ENCODE peak calls at places on chromosome 22, in five cellular contexts. One of them, this sample, is unnamed.

GRCh38 chr22:46596819-46597218 is 23.4 kb upstream of the GRAMD4 start:
- DNase-seq in heart left ventricle: no peak
- DNase-seq in neural crest cell: no peak
- DNase-seq in lower lobe of right lung: peak
- DNase-seq in HepG2: no peak
- DNase-seq in this sample: no peak

GRCh38 chr22:38172489-38173155 is 9.0 kb downstream of the PLA2G6 start:
- DNase-seq in heart left ventricle: peak
- DNase-seq in neural crest cell: no peak
- DNase-seq in lower lobe of right lung: peak
- DNase-seq in HepG2: peak
- DNase-seq in this sample: no peak

GRCh38 chr22:38267086-38267485 is 5.7 kb downstream of the TMEM184B start:
- DNase-seq in heart left ventricle: no peak
- DNase-seq in neural crest cell: no peak
- DNase-seq in lower lobe of right lung: no peak
- DNase-seq in HepG2: no peak
- DNase-seq in this sample: no peak

GRCh38 chr22:39634530-39635399 is 64.2 kb downstream of the CACNA1I start:
- DNase-seq in heart left ventricle: no peak
- DNase-seq in neural crest cell: no peak
- DNase-seq in lower lobe of right lung: no peak
- DNase-seq in HepG2: peak
- DNase-seq in this sample: no peak

GRCh38 chr22:37764622-37765021 is 43.1 kb upstream of the GCAT start:
- DNase-seq in heart left ventricle: no peak
- DNase-seq in neural crest cell: no peak
- DNase-seq in lower lobe of right lung: no peak
- DNase-seq in HepG2: no peak
- DNase-seq in this sample: no peak

GRCh38 chr22:36327922-36328551 is 59.7 kb downstream of the MYH9 start:
- DNase-seq in heart left ventricle: no peak
- DNase-seq in neural crest cell: no peak
- DNase-seq in lower lobe of right lung: no peak
- DNase-seq in HepG2: no peak
- DNase-seq in this sample: no peak

GRCh38 chr22:39266398-39267030 is 21.7 kb upstream of the PDGFB start:
- DNase-seq in heart left ventricle: no peak
- DNase-seq in neural crest cell: no peak
- DNase-seq in lower lobe of right lung: no peak
- DNase-seq in HepG2: peak
- DNase-seq in this sample: no peak

GRCh38 chr22:39658367-39658766 is 87.8 kb downstream of the CACNA1I start:
- DNase-seq in heart left ventricle: no peak
- DNase-seq in neural crest cell: no peak
- DNase-seq in lower lobe of right lung: no peak
- DNase-seq in HepG2: no peak
- DNase-seq in this sample: no peak

GRCh38 chr22:31083923-31084810 is 3.0 kb downstream of the SMTN start:
- DNase-seq in heart left ventricle: no peak
- DNase-seq in neural crest cell: no peak
- DNase-seq in lower lobe of right lung: no peak
- DNase-seq in HepG2: no peak
- DNase-seq in this sample: no peak

GRCh38 chr22:44588348-44588747 is 90.3 kb upstream of the RTL6 start:
- DNase-seq in heart left ventricle: peak
- DNase-seq in neural crest cell: no peak
- DNase-seq in lower lobe of right lung: peak
- DNase-seq in HepG2: no peak
- DNase-seq in this sample: no peak

GRCh38 chr22:37028692-37029674 is 9.4 kb downstream of the MPST start:
- DNase-seq in heart left ventricle: no peak
- DNase-seq in neural crest cell: no peak
- DNase-seq in lower lobe of right lung: no peak
- DNase-seq in HepG2: no peak
- DNase-seq in this sample: no peak

DNA sequence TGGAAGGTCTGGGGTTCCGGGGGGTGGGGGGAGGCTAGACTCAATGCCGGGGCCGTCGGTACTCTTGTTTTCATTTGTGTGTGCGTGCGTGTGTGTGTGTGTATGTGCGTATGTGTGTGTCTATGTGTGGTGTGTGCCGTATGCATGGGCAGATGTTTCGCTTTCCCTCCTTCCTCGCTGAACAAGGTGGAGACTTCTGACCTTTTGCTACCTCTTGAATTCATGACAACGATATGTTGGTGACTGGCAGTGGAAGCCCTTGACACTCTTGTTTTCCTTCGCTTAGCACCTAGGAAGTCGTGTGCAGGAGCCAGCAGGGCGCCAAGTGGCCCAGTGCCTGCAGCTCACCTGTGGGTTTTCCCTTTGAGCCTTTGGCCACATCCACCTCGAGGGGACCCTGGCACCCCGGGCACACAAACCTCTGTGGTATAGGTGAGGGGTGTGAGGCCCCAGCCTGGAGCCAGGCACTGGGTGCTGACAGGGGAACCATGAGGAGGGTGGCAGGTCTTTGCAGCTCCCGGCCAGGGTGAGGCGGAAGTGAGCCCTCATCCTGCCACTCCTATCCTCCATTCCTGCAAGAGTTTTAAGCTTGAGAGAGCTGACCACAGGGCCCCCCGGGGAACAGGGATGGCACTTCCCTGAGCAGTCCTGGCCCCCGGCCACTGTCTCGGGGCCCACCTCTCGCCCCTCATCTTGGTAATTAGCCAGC is 19.3 kb upstream of the TMEM191C start:
- DNase-seq in heart left ventricle: no peak
- DNase-seq in neural crest cell: no peak
- DNase-seq in lower lobe of right lung: peak
- DNase-seq in HepG2: no peak
- DNase-seq in this sample: peak
- TF ChIP-seq CTCF in heart left ventricle: no peak
- TF ChIP-seq CTCF in neural crest cell: peak
- TF ChIP-seq CTCF in lower lobe of right lung: no peak
- TF ChIP-seq CTCF in HepG2: peak
- TF ChIP-seq CTCF in this sample: peak

GRCh38 chr22:20552450-20552894 is 45.1 kb downstream of the MED15 start:
- DNase-seq in heart left ventricle: peak
- DNase-seq in neural crest cell: no peak
- DNase-seq in lower lobe of right lung: no peak
- DNase-seq in HepG2: peak
- DNase-seq in this sample: no peak
- TF ChIP-seq CTCF in heart left ventricle: no peak
- TF ChIP-seq CTCF in neural crest cell: no peak
- TF ChIP-seq CTCF in lower lobe of right lung: no peak
- TF ChIP-seq CTCF in HepG2: no peak
- TF ChIP-seq CTCF in this sample: no peak

GRCh38 chr22:19943665-19944026 is 2.0 kb upstream of the TXNRD2 start:
- DNase-seq in heart left ventricle: no peak
- DNase-seq in neural crest cell: no peak
- DNase-seq in lower lobe of right lung: peak
- DNase-seq in HepG2: peak
- DNase-seq in this sample: no peak

GRCh38 chr22:19942886-19943664 is 1.5 kb upstream of the TXNRD2 start:
- DNase-seq in heart left ventricle: no peak
- DNase-seq in neural crest cell: no peak
- DNase-seq in lower lobe of right lung: peak
- DNase-seq in HepG2: peak
- DNase-seq in this sample: no peak

GRCh38 chr22:19942071-19942885 is 660 bp upstream of the TXNRD2 start:
- DNase-seq in heart left ventricle: no peak
- DNase-seq in neural crest cell: no peak
- DNase-seq in lower lobe of right lung: peak
- DNase-seq in HepG2: no peak
- DNase-seq in this sample: no peak

GRCh38 chr22:19951351-19951750 is 9.7 kb upstream of the TXNRD2 start:
- DNase-seq in heart left ventricle: no peak
- DNase-seq in neural crest cell: no peak
- DNase-seq in lower lobe of right lung: peak
- DNase-seq in HepG2: no peak
- DNase-seq in this sample: no peak

DNA sequence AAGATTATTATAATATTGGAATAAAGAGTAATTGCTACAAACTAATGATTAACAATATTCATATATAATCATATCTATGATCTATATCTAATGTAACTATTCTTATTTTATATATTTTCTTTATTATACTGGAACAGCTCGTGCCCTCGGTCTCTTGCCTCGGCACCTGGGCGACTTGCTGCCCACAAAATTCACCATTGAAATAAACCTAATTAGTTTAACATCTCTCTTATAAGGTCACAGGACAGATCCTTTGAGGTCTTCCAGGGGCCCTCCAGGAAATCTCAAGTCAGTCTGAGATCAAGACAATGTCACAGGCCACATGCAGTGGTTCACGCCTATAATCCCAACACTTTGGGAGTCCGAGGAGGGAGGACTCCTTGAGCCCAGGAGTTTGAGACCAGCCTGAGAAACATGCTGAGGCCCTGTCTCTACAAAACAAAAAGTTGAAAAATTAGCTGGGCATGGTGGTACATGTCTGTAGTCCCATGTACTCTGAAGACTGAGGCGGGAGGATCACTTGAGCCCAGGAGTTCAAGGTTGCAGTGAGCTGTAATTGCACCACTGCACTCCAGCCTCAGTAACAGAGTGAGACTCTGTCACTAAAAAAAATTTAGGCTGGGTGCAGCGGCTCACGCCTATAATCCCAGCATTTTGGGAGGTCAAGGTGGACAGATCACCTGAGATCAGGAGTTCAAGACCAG is 6.6 kb upstream of the TXNRD2 start:
- DNase-seq in heart left ventricle: no peak
- DNase-seq in neural crest cell: no peak
- DNase-seq in lower lobe of right lung: peak
- DNase-seq in HepG2: no peak
- DNase-seq in this sample: no peak
- TF ChIP-seq CTCF in heart left ventricle: no peak
- TF ChIP-seq CTCF in neural crest cell: no peak
- TF ChIP-seq CTCF in lower lobe of right lung: no peak
- TF ChIP-seq CTCF in HepG2: no peak
- TF ChIP-seq CTCF in this sample: peak

GRCh38 chr22:48843640-48844039 is 984.0 kb downstream of the BRD1 start:
- DNase-seq in heart left ventricle: peak
- DNase-seq in neural crest cell: no peak
- DNase-seq in lower lobe of right lung: no peak
- DNase-seq in HepG2: no peak
- DNase-seq in this sample: no peak

GRCh38 chr22:48842976-48843375 is 984.7 kb downstream of the BRD1 start:
- DNase-seq in heart left ventricle: no peak
- DNase-seq in neural crest cell: no peak
- DNase-seq in lower lobe of right lung: no peak
- DNase-seq in HepG2: no peak
- DNase-seq in this sample: no peak

GRCh38 chr22:48842583-48842945 is 985.1 kb downstream of the BRD1 start:
- DNase-seq in heart left ventricle: peak
- DNase-seq in neural crest cell: no peak
- DNase-seq in lower lobe of right lung: no peak
- DNase-seq in HepG2: no peak
- DNase-seq in this sample: no peak

GRCh38 chr22:48840112-48840949 is 987.3 kb downstream of the BRD1 start:
- DNase-seq in heart left ventricle: peak
- DNase-seq in neural crest cell: no peak
- DNase-seq in lower lobe of right lung: no peak
- DNase-seq in HepG2: no peak
- DNase-seq in this sample: no peak

GRCh38 chr22:48841881-48842582 is 985.6 kb downstream of the BRD1 start:
- DNase-seq in heart left ventricle: peak
- DNase-seq in neural crest cell: no peak
- DNase-seq in lower lobe of right lung: no peak
- DNase-seq in HepG2: no peak
- DNase-seq in this sample: no peak
- TF ChIP-seq CTCF in heart left ventricle: no peak
- TF ChIP-seq CTCF in neural crest cell: no peak
- TF ChIP-seq CTCF in lower lobe of right lung: no peak
- TF ChIP-seq CTCF in HepG2: peak
- TF ChIP-seq CTCF in this sample: no peak

GRCh38 chr22:24706050-24706449 is 68.5 kb downstream of the PIWIL3 start:
- DNase-seq in heart left ventricle: no peak
- DNase-seq in neural crest cell: no peak
- DNase-seq in lower lobe of right lung: no peak
- DNase-seq in HepG2: peak
- DNase-seq in this sample: no peak
- TF ChIP-seq CTCF in heart left ventricle: no peak
- TF ChIP-seq CTCF in neural crest cell: no peak
- TF ChIP-seq CTCF in lower lobe of right lung: no peak
- TF ChIP-seq CTCF in HepG2: peak
- TF ChIP-seq CTCF in this sample: peak

GRCh38 chr22:19036523-19037273 is 85.5 kb downstream of the DGCR2 start:
- DNase-seq in heart left ventricle: peak
- DNase-seq in neural crest cell: no peak
- DNase-seq in lower lobe of right lung: peak
- DNase-seq in HepG2: no peak
- DNase-seq in this sample: no peak
- TF ChIP-seq CTCF in heart left ventricle: no peak
- TF ChIP-seq CTCF in neural crest cell: no peak
- TF ChIP-seq CTCF in lower lobe of right lung: no peak
- TF ChIP-seq CTCF in HepG2: peak
- TF ChIP-seq CTCF in this sample: no peak

GRCh38 chr22:43094085-43094484 is 4.9 kb upstream of the TTLL1 start:
- DNase-seq in heart left ventricle: peak
- DNase-seq in neural crest cell: no peak
- DNase-seq in lower lobe of right lung: peak
- DNase-seq in HepG2: peak
- DNase-seq in this sample: no peak
- TF ChIP-seq CTCF in heart left ventricle: no peak
- TF ChIP-seq CTCF in neural crest cell: peak
- TF ChIP-seq CTCF in lower lobe of right lung: no peak
- TF ChIP-seq CTCF in HepG2: peak
- TF ChIP-seq CTCF in this sample: no peak

GRCh38 chr22:41245917-41246499 is 5.3 kb upstream of the CHADL start:
- DNase-seq in heart left ventricle: no peak
- DNase-seq in neural crest cell: no peak
- DNase-seq in lower lobe of right lung: no peak
- DNase-seq in HepG2: no peak
- DNase-seq in this sample: no peak
- TF ChIP-seq CTCF in heart left ventricle: no peak
- TF ChIP-seq CTCF in neural crest cell: no peak
- TF ChIP-seq CTCF in lower lobe of right lung: no peak
- TF ChIP-seq CTCF in HepG2: peak
- TF ChIP-seq CTCF in this sample: no peak

GRCh38 chr22:27431896-27432295 is 369.7 kb downstream of the MN1 start:
- DNase-seq in heart left ventricle: no peak
- DNase-seq in neural crest cell: no peak
- DNase-seq in lower lobe of right lung: no peak
- DNase-seq in HepG2: no peak
- DNase-seq in this sample: no peak

GRCh38 chr22:27433585-27434190 is 367.9 kb downstream of the MN1 start:
- DNase-seq in heart left ventricle: no peak
- DNase-seq in neural crest cell: no peak
- DNase-seq in lower lobe of right lung: no peak
- DNase-seq in HepG2: no peak
- DNase-seq in this sample: no peak

GRCh38 chr22:27434898-27435297 is 366.7 kb downstream of the MN1 start:
- DNase-seq in heart left ventricle: no peak
- DNase-seq in neural crest cell: no peak
- DNase-seq in lower lobe of right lung: no peak
- DNase-seq in HepG2: no peak
- DNase-seq in this sample: no peak

GRCh38 chr22:27429476-27429875 is 372.1 kb downstream of the MN1 start:
- DNase-seq in heart left ventricle: no peak
- DNase-seq in neural crest cell: no peak
- DNase-seq in lower lobe of right lung: no peak
- DNase-seq in HepG2: no peak
- DNase-seq in this sample: no peak

GRCh38 chr22:27430799-27431480 is 370.6 kb downstream of the MN1 start:
- DNase-seq in heart left ventricle: no peak
- DNase-seq in neural crest cell: no peak
- DNase-seq in lower lobe of right lung: no peak
- DNase-seq in HepG2: no peak
- DNase-seq in this sample: no peak
- TF ChIP-seq CTCF in heart left ventricle: no peak
- TF ChIP-seq CTCF in neural crest cell: no peak
- TF ChIP-seq CTCF in lower lobe of right lung: no peak
- TF ChIP-seq CTCF in HepG2: no peak
- TF ChIP-seq CTCF in this sample: no peak

This sample was measured in osteocyte.